ENCODE peak calls at places on chromosomes 16 and 17, in ten cellular contexts. A, E, Y, M, C, O, B, S, F and X are unnamed samples.

GRCh38 chr16:27495191-27495590 is 54.5 kb downstream of the GTF3C1 start:
- DNase-seq in A (no peak), E (peak), Y (peak), M (peak), C (no peak), O (no peak), B (no peak), S (no peak), F (no peak), X (peak)

GRCh38 chr17:80082403-80083135 is 18.8 kb upstream of the GAA start:
- DNase-seq in A (peak), E (peak), Y (no peak), M (peak), C (peak), O (peak), B (peak), S (peak), F (peak), X (peak)

GRCh38 chr17:3949418-3949817 is 14.8 kb downstream of the ATP2A3 start:
- DNase-seq in A (no peak), E (no peak), Y (no peak), M (no peak), C (no peak), O (no peak), B (no peak), S (no peak), F (no peak), X (no peak)

GRCh38 chr16:21263640-21264211 is 14.4 kb downstream of the CRYM start:
- DNase-seq in A (no peak), E (peak), Y (no peak), M (no peak), C (peak), O (no peak), B (no peak), S (peak), F (no peak), X (no peak)

GRCh38 chr16:47424846-47425245 is 36.0 kb downstream of the ITFG1 start:
- DNase-seq in A (peak), E (no peak), Y (no peak), M (no peak), C (peak), O (no peak), B (no peak), S (no peak), F (no peak), X (no peak)

GRCh38 chr16:86913886-86914285 is 335.5 kb downstream of the FOXL1 start:
- DNase-seq in A (no peak), E (no peak), Y (no peak), M (no peak), C (no peak), O (no peak), B (no peak), S (no peak), F (no peak), X (no peak)

GRCh38 chr17:66032082-66032712 is 159.7 kb downstream of the CEP112 start:
- DNase-seq in A (no peak), E (no peak), Y (no peak), M (no peak), C (no peak), O (no peak), B (no peak), S (no peak), F (no peak), X (no peak)

GRCh38 chr16:81280393-81280792 is 34.4 kb upstream of the GAN start:
- DNase-seq in A (no peak), E (no peak), Y (no peak), M (no peak), C (no peak), O (no peak), B (no peak), S (no peak), F (no peak), X (peak)

GRCh38 chr17:73803867-73804539 is 159.8 kb upstream of the SDK2 start:
- DNase-seq in A (no peak), E (no peak), Y (no peak), M (no peak), C (no peak), O (no peak), B (no peak), S (peak), F (no peak), X (no peak)

GRCh38 chr16:58338205-58338604 is 43.4 kb upstream of the PRSS54 start:
- DNase-seq in A (no peak), E (no peak), Y (no peak), M (no peak), C (no peak), O (no peak), B (no peak), S (no peak), F (no peak), X (no peak)

GRCh38 chr16:68380676-68381362 is 67.5 kb downstream of the SMPD3 start:
- DNase-seq in A (no peak), E (no peak), Y (no peak), M (no peak), C (no peak), O (no peak), B (no peak), S (no peak), F (no peak), X (no peak)

GRCh38 chr16:28326881-28327610 is 34.7 kb downstream of the SBK1 start:
- DNase-seq in A (no peak), E (peak), Y (no peak), M (no peak), C (peak), O (no peak), B (peak), S (no peak), F (peak), X (peak)

GRCh38 chr17:2101448-2102257 is 46.8 kb downstream of the HIC1 start:
- DNase-seq in A (no peak), E (no peak), Y (no peak), M (peak), C (no peak), O (peak), B (no peak), S (no peak), F (peak), X (no peak)

GRCh38 chr17:65698381-65699061 is 137.1 kb upstream of the AXIN2 start:
- DNase-seq in A (peak), E (peak), Y (no peak), M (no peak), C (peak), O (no peak), B (peak), S (no peak), F (no peak), X (peak)

GRCh38 chr16:66146689-66147330 is 219.7 kb upstream of the CDH5 start:
- DNase-seq in A (no peak), E (peak), Y (no peak), M (no peak), C (no peak), O (no peak), B (no peak), S (no peak), F (no peak), X (no peak)

GRCh38 chr16:57742543-57742942 is 7.0 kb downstream of the KATNB1 start:
- DNase-seq in A (no peak), E (no peak), Y (no peak), M (no peak), C (no peak), O (no peak), B (no peak), S (no peak), F (no peak), X (no peak)

GRCh38 chr16:63512910-63513309 is 1476.7 kb upstream of the CDH8 start:
- DNase-seq in A (no peak), E (no peak), Y (no peak), M (no peak), C (no peak), O (no peak), B (no peak), S (no peak), F (no peak), X (no peak)

DNA sequence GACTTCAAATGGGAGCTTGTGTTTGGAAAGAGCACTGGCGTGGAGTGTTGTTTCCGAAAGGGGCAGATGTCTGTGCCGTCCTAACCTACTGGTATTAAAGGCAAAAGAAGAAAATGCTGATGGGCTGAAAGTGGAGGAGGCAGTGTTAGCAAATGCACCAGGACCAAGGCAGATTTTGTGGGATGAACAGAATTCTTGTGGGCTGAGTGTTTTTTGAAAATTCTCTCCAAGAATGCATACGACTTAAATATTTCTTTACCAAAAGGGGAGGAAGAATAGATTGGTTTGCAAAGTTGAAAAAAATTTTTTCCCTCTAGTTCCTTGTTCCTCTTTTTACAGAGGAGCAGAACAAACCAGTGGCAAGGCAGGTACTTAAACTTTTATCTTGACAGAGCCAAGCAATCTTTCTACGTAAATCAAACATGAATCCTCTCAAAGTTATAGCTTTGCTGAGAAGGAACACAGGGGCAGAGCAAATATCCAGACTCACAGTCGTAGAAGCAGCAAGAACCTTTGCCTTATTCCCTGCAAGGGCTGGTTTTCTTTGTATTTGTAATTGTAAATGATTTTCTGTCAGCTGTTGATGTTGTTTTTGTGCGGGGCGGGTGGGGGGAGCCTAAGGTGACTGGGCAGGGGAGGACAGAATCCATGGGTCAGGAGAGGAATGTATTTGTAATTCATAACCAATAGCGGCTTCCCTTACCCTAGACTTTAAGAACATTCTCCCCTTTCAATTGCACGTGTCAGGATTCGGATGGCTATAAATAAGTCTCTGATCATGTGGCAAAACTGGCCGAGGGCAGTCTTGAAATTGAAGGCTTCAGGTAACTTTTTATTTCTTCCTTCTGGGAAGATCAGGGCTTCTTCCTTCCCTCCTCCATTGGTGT is 16.6 kb downstream of the MARCHF10 start:
- DNase-seq in A (no peak), E (peak), Y (no peak), M (no peak), C (peak), O (no peak), B (peak), S (peak), F (no peak), X (peak)
- H3K4me3 ChIP-seq in A (no peak), E (no peak), Y (no peak), M (no peak), C (peak), O (no peak), B (no peak), S (no peak), F (no peak), X (no peak)

DNA sequence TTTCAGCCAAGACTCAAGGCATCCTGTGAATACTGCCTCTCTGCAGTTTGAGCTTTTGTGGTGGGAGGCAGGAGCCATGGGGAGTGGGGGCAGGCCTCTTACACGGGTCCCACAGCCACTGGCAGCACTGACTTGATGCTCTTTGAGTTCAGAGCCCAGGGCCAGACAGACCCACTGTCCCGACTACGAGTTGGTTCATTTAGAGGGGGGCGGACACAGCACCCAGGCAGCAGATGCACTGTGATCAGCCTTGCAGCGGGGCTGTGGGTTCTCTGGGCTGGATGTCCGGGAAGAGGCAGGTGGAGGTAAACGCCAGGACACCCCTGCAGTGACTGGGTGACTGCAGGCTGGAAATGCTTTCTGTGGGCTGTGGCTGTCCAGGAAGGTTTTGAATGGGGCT is 237.1 kb downstream of the SEC14L1 start:
- DNase-seq in A (no peak), E (no peak), Y (no peak), M (no peak), C (no peak), O (no peak), B (no peak), S (no peak), F (no peak), X (no peak)
- H3K4me3 ChIP-seq in A (no peak), E (no peak), Y (no peak), M (no peak), C (no peak), O (no peak), B (no peak), S (peak), F (no peak), X (peak)

DNA sequence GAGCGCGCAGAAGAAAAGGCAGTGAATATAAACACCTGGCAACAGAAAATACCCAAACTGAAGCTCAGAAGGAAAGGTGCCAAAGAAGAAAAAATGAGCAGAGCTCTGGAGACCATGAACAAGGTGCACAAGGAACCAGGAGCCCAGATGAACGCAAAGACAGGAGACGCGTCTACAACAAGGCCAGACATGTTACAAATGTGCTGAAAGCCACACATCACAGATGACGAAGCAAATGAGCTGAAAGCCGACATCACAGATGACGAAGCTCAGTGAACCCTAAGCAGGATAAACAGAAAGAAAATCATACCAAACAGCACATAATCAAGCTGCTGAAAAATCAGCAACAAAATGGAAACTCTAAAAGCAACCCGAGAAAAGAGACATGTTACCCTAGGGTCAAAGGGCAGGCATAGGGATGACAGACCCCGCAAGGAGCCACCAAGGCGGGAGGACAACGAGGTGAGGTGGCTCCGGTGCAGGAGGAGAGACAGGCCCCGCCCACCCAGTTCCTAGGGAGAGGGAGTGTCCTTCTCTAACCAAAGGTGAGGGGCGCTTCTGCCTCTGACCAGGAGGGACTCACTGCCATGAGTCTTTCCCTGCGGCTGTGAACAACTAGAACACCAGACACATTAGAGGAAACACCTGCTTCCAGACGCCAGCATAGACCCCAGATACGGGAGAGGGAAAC is 39.1 kb downstream of the CCDC57 start:
- DNase-seq in A (no peak), E (no peak), Y (no peak), M (no peak), C (no peak), O (no peak), B (peak), S (no peak), F (no peak), X (no peak)
- H3K4me3 ChIP-seq in A (no peak), E (no peak), Y (no peak), M (no peak), C (no peak), O (no peak), B (no peak), S (no peak), F (no peak), X (no peak)

DNA sequence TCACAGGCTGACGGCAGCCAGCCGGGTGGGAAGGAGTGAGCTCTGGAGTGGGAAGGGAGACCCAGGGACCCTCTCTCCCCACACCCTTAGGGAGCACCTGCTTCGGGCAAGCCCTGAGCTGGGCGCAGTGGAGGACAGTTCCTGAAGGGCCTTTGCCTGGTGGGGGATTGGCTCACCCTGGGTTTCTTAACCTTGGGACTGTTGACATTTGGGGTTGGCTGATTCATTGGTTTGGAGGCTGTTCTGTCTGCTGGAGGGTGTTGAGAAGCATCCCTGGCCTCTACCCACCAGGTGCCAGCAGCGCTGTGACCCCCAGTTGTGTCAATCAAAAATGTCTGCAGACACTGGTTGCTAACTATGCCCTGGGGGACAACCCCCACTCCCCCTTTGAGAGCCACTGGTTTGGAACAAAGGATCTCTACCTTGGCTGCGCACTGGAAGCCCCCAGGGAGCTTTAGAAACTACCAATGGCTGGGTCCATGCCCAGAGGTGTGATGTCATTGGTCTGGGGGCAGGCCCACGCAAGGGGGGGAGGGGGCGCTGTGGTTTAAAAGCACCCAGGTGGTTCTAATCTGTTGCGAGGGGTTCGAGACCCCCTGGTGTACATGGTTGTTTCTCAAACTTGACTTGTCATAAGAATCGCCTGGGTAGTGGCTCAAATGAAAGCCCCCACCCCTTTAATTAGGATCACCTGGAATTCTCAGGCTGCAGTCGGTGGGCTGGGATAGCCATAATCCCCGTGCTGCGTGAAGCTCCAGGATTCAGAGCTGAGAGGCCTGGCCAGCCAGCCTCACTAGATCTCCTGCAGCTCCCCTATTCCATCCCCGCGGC is 151.9 kb upstream of the GSE1 start:
- DNase-seq in A (no peak), E (peak), Y (no peak), M (peak), C (peak), O (no peak), B (no peak), S (no peak), F (no peak), X (peak)
- H3K4me3 ChIP-seq in A (no peak), E (no peak), Y (no peak), M (peak), C (no peak), O (peak), B (no peak), S (peak), F (peak), X (no peak)

GRCh38 chr17:16419074-16419928 is 3.9 kb downstream of the TRPV2 start:
- DNase-seq in A (no peak), E (peak), Y (no peak), M (no peak), C (peak), O (no peak), B (no peak), S (peak), F (peak), X (peak)
- H3K4me3 ChIP-seq in A (no peak), E (peak), Y (no peak), M (no peak), C (no peak), O (no peak), B (no peak), S (peak), F (peak), X (no peak)

GRCh38 chr17:76700290-76700626 is 10.5 kb downstream of the MXRA7 start:
- DNase-seq in A (no peak), E (peak), Y (no peak), M (no peak), C (no peak), O (no peak), B (no peak), S (no peak), F (peak), X (no peak)
- H3K4me3 ChIP-seq in A (no peak), E (no peak), Y (no peak), M (peak), C (no peak), O (peak), B (no peak), S (peak), F (no peak), X (no peak)

DNA sequence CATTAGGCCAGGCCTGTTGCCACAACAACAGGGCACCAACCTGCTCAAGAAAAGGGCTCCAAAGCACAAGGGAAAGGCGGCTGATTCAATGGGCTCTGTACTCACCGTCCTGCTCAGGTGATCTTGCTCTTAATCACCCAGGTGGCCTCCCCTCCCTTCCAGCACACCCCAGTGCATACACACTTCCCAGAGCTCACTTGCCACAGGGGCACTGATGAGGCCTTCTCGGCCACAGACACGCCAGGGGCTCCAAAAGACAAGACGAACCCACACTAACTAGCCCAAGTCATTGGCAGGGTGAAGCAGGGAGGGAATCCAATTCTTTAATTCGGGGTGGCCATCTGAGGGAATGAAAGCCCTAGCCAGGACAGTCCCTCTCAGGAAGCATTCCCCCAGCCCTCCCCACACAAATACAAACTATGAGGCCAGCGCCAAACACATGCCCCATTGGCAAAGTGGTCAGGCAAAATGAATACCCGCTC is 1.4 kb downstream of the MYO18A start:
- DNase-seq in A (no peak), E (no peak), Y (no peak), M (no peak), C (peak), O (no peak), B (no peak), S (peak), F (no peak), X (no peak)
- H3K4me3 ChIP-seq in A (peak), E (no peak), Y (no peak), M (peak), C (peak), O (peak), B (peak), S (peak), F (no peak), X (peak)